ENCODE peak calls at places on chromosomes 12 and 14, in five cellular contexts. P, Y, X, I and G are unnamed samples.

GRCh38 chr14:59269431-59269830 is 81.0 kb downstream of the DAAM1 start:
- DNase-seq in P (no peak), Y (no peak), X (no peak), I (no peak), G (no peak)

GRCh38 chr14:100422556-100423420 is 99.6 kb downstream of the SLC25A47 start:
- DNase-seq in P (peak; percentile 49), Y (no peak), X (no peak), I (no peak), G (no peak)

GRCh38 chr14:103023881-103024473 is 33.4 kb downstream of the CDC42BPB start:
- DNase-seq in P (peak; percentile 91), Y (no peak), X (no peak), I (no peak), G (no peak)

GRCh38 chr14:91177797-91178147 is 63.9 kb downstream of the DGLUCY start:
- DNase-seq in P (no peak), Y (no peak), X (no peak), I (no peak), G (no peak)

GRCh38 chr12:82728710-82729109 is 42.0 kb downstream of the TMTC2 start:
- DNase-seq in P (no peak), Y (no peak), X (no peak), I (no peak), G (no peak)

GRCh38 chr12:104049278-104050257 is at the start of gene GLT8D2:
- DNase-seq in P (peak; percentile 86), Y (no peak), X (peak; percentile 76), I (peak; percentile 92), G (peak; percentile 88)

GRCh38 chr12:40586823-40587222 is 105.4 kb upstream of the CNTN1 start:
- DNase-seq in P (no peak), Y (no peak), X (no peak), I (no peak), G (no peak)

GRCh38 chr12:10115311-10115710 is 14.7 kb downstream of the CLEC7A start:
- DNase-seq in P (no peak), Y (no peak), X (no peak), I (no peak), G (no peak)

GRCh38 chr12:40300490-40300889 is 75.7 kb downstream of the LRRK2 start:
- DNase-seq in P (peak; percentile 1), Y (no peak), X (no peak), I (no peak), G (no peak)

DNA sequence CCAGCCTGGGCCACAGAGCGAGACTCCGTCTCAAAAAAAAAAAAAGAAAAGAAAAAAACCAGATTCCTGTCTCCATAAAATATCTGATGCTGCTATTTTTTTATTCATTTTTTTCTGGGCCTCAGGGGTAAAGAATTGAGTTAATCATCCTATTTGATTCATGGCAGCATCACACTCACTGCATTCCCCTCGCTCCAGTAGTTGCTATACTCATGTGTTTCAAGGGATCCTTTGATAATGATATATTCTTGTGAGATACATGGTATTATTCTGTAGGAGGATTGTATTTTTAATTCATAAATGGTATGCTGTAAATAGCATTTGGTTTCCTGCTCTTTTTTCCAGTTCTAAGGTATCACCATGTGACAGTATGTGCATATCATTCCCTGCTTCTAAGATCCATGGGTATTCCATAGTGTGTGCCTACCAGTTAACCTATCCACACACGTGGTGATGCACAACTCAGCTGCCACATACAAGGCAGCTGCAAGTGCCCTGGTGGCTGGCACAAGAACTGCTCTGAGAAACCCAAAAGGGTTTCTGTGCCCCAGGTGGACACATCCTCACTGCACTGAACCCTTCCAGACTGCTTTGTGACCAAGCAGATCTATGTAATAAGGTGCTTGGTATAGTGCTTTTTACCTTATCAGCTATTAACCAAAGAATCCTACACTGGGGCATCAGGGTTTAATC is 74.7 kb downstream of the ZFP36L1 start:
- DNase-seq in P (no peak), Y (no peak), X (no peak), I (peak; percentile 64), G (no peak)
- TF ChIP-seq CTCF in P (peak; percentile 23), Y (peak; percentile 16), X (no peak), I (peak; percentile 70), G (peak; percentile 61)

GRCh38 chr14:61493239-61493638 is 171.9 kb downstream of the PRKCH start:
- DNase-seq in P (peak; percentile 94), Y (no peak), X (no peak), I (no peak), G (no peak)

GRCh38 chr14:61491876-61492440 is 170.6 kb downstream of the PRKCH start:
- DNase-seq in P (no peak), Y (no peak), X (no peak), I (no peak), G (no peak)

GRCh38 chr14:61493996-61494395 is 172.6 kb downstream of the PRKCH start:
- DNase-seq in P (peak; percentile 23), Y (no peak), X (no peak), I (no peak), G (no peak)

GRCh38 chr14:61491224-61491623 is 169.8 kb downstream of the PRKCH start:
- DNase-seq in P (no peak), Y (no peak), X (no peak), I (no peak), G (no peak)

DNA sequence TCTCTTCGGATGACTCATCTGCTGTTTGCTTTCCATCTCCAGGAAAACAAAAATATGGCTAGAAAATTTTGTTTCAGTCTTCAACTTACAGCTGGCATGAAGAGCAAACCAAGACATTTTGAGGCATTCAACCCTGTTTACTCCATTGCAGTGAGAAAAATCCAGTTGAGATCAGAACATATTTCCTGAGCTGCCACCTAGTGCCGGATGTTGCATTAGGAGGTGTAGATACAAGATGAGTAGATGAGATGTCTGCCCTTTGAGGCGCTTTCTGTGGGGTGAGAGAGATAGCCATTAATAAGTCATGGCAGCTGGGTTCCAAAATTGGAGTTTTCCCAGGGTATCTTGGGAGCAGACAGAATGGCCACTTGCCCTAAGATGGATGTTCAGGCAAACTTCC is 171.1 kb downstream of the PRKCH start:
- DNase-seq in P (no peak), Y (no peak), X (no peak), I (no peak), G (no peak)
- TF ChIP-seq CTCF in P (no peak), Y (no peak), X (no peak), I (no peak), G (no peak)

DNA sequence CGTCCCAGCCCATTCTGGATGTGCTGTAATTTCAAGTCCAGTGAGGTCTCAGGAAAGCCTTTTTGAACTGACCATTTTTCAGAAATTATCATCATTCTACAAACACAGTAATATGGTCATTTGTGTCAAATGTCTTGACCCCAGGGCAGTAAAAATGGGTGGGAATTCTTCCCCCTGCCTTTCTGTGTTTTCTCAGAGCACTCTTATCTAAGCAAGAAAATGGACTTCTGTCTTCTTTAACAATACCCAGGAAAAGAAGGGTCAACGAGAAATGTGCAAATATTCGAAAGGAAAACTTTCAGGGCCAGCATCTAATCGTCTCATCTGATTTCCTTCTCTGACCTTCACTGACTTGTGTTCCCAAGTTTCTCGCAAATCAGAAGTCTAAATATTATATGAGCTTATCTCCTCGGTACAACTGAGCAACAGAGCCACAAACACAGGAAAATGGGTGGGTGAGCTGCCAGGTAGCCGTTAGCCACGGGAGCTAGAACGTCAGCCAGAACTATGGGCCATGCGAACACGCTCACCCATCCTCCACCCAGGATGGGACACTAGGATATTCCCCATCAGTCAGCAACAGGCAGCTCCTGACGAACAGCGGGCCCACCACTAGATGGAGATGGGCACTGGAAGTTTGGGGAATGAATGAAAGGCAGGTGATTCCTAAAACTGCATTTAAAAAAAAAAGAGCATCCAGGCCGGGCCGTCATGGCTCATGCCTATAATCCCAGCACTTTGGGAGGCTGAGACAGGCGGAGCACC is 57.1 kb downstream of the VWF start:
- DNase-seq in P (peak; percentile 28), Y (no peak), X (peak; percentile 37), I (peak; percentile 94), G (no peak)
- TF ChIP-seq CTCF in P (peak; percentile 39), Y (no peak), X (peak; percentile 48), I (peak; percentile 90), G (peak; percentile 56)

GRCh38 chr14:51552275-51552674 is 99.4 kb upstream of the FRMD6 start:
- DNase-seq in P (no peak), Y (no peak), X (no peak), I (no peak), G (no peak)
- TF ChIP-seq CTCF in P (no peak), Y (no peak), X (no peak), I (peak; percentile 59), G (peak; percentile 49)

DNA sequence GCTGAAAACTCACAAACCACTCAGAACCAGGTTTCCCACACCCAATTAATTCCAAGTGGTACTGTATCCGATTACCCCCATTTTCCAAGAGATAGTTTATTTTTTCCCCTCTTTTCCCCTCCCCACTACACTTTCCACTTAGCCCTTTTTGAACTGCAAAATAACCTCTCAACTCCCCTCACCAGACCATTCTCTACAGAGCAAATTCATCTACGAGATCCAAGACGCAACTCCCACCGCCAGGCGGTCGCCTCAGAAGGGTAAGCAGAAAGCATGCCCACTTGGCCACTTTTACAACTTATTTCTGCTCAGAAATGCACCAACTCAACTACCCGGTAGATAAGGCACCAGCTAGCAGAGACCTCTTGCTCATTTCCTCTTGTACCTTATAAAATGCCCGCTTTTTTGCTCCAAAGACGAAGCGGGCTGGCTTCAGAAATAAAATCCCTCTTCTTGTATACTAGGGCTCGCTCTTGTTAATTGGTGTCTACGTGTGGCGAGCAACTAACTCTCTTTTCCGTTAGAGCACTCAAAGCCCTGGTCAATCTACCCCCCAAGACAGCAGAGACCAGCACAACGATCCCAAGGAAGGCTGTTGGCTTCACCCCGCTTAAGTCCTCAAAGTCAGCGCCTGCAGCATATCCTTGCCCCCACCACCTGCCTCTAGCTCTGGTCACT is 910 bp upstream of the SRP54 start:
- DNase-seq in P (peak; percentile 50), Y (peak; percentile 30), X (peak; percentile 15), I (peak; percentile 76), G (no peak)
- TF ChIP-seq CTCF in P (peak; percentile 28), Y (peak; percentile 9), X (peak; percentile 25), I (peak; percentile 62), G (peak; percentile 71)

GRCh38 chr12:53695148-53696138 is 19.6 kb upstream of the ATP5MC2 start:
- DNase-seq in P (peak; percentile 55), Y (no peak), X (no peak), I (peak; percentile 91), G (no peak)
- TF ChIP-seq CTCF in P (no peak), Y (no peak), X (no peak), I (peak; percentile 62), G (peak; percentile 55)

GRCh38 chr12:125092108-125092871 is 27.1 kb downstream of the AACS start:
- DNase-seq in P (no peak), Y (no peak), X (no peak), I (no peak), G (no peak)

GRCh38 chr12:125090437-125090836 is 25.2 kb downstream of the AACS start:
- DNase-seq in P (no peak), Y (no peak), X (no peak), I (no peak), G (no peak)

GRCh38 chr12:125091401-125091800 is 26.2 kb downstream of the AACS start:
- DNase-seq in P (no peak), Y (no peak), X (no peak), I (no peak), G (no peak)

GRCh38 chr12:125093681-125094025 is 28.4 kb downstream of the AACS start:
- DNase-seq in P (no peak), Y (no peak), X (no peak), I (no peak), G (no peak)

GRCh38 chr12:125092872-125093680 is 27.8 kb downstream of the AACS start:
- DNase-seq in P (peak; percentile 66), Y (no peak), X (no peak), I (peak; percentile 71), G (no peak)
- TF ChIP-seq CTCF in P (peak; percentile 3), Y (no peak), X (no peak), I (peak; percentile 51), G (no peak)

GRCh38 chr14:35046048-35046750 is at the start of gene FAM177A1:
- DNase-seq in P (peak; percentile 94), Y (peak; percentile 94), X (peak; percentile 98), I (peak; percentile 99), G (peak; percentile 98)
- TF ChIP-seq CTCF in P (no peak), Y (no peak), X (no peak), I (no peak), G (peak; percentile 22)